ENCODE peak calls at places on chromosomes 5 and 9, in five cellular contexts. C is activated CD4-positive, CD25-positive, alpha-beta regulatory T cell; P is CD4-positive, CD25-positive, alpha-beta regulatory T cell; Z is LoVo; V is EL. U is an unnamed sample.

GRCh38 chr5:32021771-32022170 is 152.3 kb downstream of the GOLPH3 start:
- DNase-seq in C (no peak), P (no peak), Z (no peak), V (no peak), U (no peak)

GRCh38 chr5:172777381-172778222 is 6.6 kb upstream of the DUSP1 start:
- DNase-seq in C (peak), P (peak), Z (peak), V (peak), U (peak)

GRCh38 chr9:77374266-77374665 is 196.9 kb downstream of the VPS13A start:
- DNase-seq in C (no peak), P (no peak), Z (no peak), V (peak), U (no peak)

GRCh38 chr9:79542735-79543504 is 28.8 kb upstream of the TLE4 start:
- DNase-seq in C (no peak), P (no peak), Z (no peak), V (no peak), U (no peak)

GRCh38 chr5:151104795-151105194 is 24.0 kb upstream of the TNIP1 start:
- DNase-seq in C (no peak), P (no peak), Z (no peak), V (no peak), U (peak)

GRCh38 chr5:119033135-119033534 is 37.8 kb upstream of the DMXL1 start:
- DNase-seq in C (no peak), P (no peak), Z (no peak), V (no peak), U (no peak)

GRCh38 chr5:138926257-138926656 is 51.1 kb upstream of the LRRTM2 start:
- DNase-seq in C (no peak), P (no peak), Z (no peak), V (no peak), U (no peak)

GRCh38 chr5:133460172-133460758 is 152.1 kb downstream of the FSTL4 start:
- DNase-seq in C (no peak), P (peak), Z (no peak), V (no peak), U (peak)

GRCh38 chr9:128553695-128554094 is 1.3 kb downstream of the SPTAN1 start:
- DNase-seq in C (no peak), P (no peak), Z (no peak), V (peak), U (no peak)

GRCh38 chr5:151022511-151023018 is 2.2 kb downstream of the GPX3 start:
- DNase-seq in C (no peak), P (no peak), Z (no peak), V (no peak), U (peak)

GRCh38 chr5:50794812-50795211 is 128.4 kb downstream of the PARP8 start:
- DNase-seq in C (no peak), P (no peak), Z (no peak), V (no peak), U (no peak)